ENCODE peak calls at places on chromosome 9, in four cellular contexts. F is GM06990; W is lower lobe of right lung; O is CD8-positive, alpha-beta T cell. Z is an unnamed sample.

GRCh38 chr9:104774132-104774531 is 10.2 kb downstream of the NIPSNAP3B start:
- DNase-seq in W (no peak), F (no peak), O (no peak), Z (no peak)

GRCh38 chr9:78507008-78507407 is 210.1 kb downstream of the PSAT1 start:
- DNase-seq in F (no peak), O (no peak), W (no peak), Z (no peak)

GRCh38 chr9:88777498-88778312 is 213.6 kb upstream of the S1PR3 start:
- DNase-seq in W (no peak), O (no peak), F (peak), Z (no peak)

GRCh38 chr9:136534396-136534795 is 11.5 kb downstream of the NOTCH1 start:
- DNase-seq in O (no peak), F (no peak), W (no peak), Z (no peak)

GRCh38 chr9:136662326-136662655 is 425 bp upstream of the EGFL7 start:
- DNase-seq in O (no peak), W (no peak), F (no peak), Z (no peak)

GRCh38 chr9:132041825-132042224 is 37.8 kb downstream of the MED27 start:
- DNase-seq in O (no peak), W (no peak), F (no peak), Z (no peak)

GRCh38 chr9:101449071-101449721 is 13.6 kb upstream of the ALDOB start:
- DNase-seq in O (peak), W (peak), F (peak), Z (peak)

GRCh38 chr9:10612649-10613398 is at the start of gene PTPRD:
- DNase-seq in W (peak), O (peak), F (peak), Z (no peak)

GRCh38 chr9:81724242-81724889 is 35.0 kb upstream of the TLE1 start:
- DNase-seq in O (no peak), F (no peak), W (no peak), Z (no peak)

GRCh38 chr9:33445389-33445881 is 2.0 kb downstream of the AQP3 start:
- DNase-seq in F (no peak), W (peak), O (peak), Z (no peak)

GRCh38 chr9:36165766-36166149 is 3.4 kb upstream of the CCIN start:
- DNase-seq in F (no peak), O (no peak), W (no peak), Z (no peak)

GRCh38 chr9:35956646-35957045 is 1.3 kb downstream of the OR2S2 start:
- DNase-seq in O (no peak), W (no peak), F (no peak), Z (no peak)

GRCh38 chr9:135440620-135441019 is 39.0 kb upstream of the PPP1R26 start:
- DNase-seq in F (no peak), O (no peak), W (no peak), Z (no peak)

GRCh38 chr9:127895811-127896210 is 3.6 kb downstream of the ST6GALNAC6 start:
- DNase-seq in W (no peak), O (no peak), F (no peak), Z (no peak)

GRCh38 chr9:31840702-31841101 is 543.7 kb upstream of the ACO1 start:
- DNase-seq in O (no peak), W (no peak), F (no peak), Z (no peak)

GRCh38 chr9:75235632-75236031 is 147.3 kb downstream of the OSTF1 start:
- DNase-seq in W (no peak), F (no peak), O (no peak), Z (no peak)

GRCh38 chr9:130310456-130310855 is 44.9 kb downstream of the HMCN2 start:
- DNase-seq in F (no peak), W (no peak), O (no peak), Z (no peak)

GRCh38 chr9:126722252-126722921 is 82.5 kb upstream of the ZBTB43 start:
- DNase-seq in O (peak), W (peak), F (peak), Z (peak)

GRCh38 chr9:116736406-116736805 is 49.3 kb downstream of the TRIM32 start:
- DNase-seq in O (no peak), W (no peak), F (no peak), Z (no peak)

GRCh38 chr9:70559102-70559501 is 144.6 kb upstream of the KLF9 start:
- DNase-seq in O (no peak), W (no peak), F (no peak), Z (no peak)

GRCh38 chr9:8823131-8823895 is 1023.7 kb upstream of the DMAC1 start:
- DNase-seq in F (no peak), O (no peak), W (no peak), Z (no peak)

GRCh38 chr9:10230512-10230911 is 382.3 kb downstream of the PTPRD start:
- DNase-seq in F (no peak), O (no peak), W (no peak), Z (no peak)

GRCh38 chr9:98933890-98934289 is 9.8 kb upstream of the COL15A1 start:
- DNase-seq in F (no peak), W (no peak), O (no peak), Z (no peak)

GRCh38 chr9:95533996-95534680 is 17.4 kb upstream of the PTCH1 start:
- DNase-seq in W (no peak), O (no peak), F (no peak), Z (no peak)

GRCh38 chr9:113281356-113281755 is 5.9 kb downstream of the PRPF4 start:
- DNase-seq in F (no peak), W (no peak), O (no peak), Z (no peak)

GRCh38 chr9:37464426-37465248 is 613 bp downstream of the ZBTB5 start:
- DNase-seq in W (peak), F (no peak), O (peak), Z (peak)

GRCh38 chr9:116493183-116493582 is 193.9 kb upstream of the TRIM32 start:
- DNase-seq in F (no peak), O (no peak), W (no peak), Z (no peak)

GRCh38 chr9:130173462-130173876 is 1.3 kb downstream of the NCS1 start:
- DNase-seq in O (no peak), F (no peak), W (no peak), Z (no peak)

GRCh38 chr9:13485068-13485596 is 205.6 kb upstream of the MPDZ start:
- DNase-seq in F (no peak), W (no peak), O (no peak), Z (no peak)
- TF ChIP-seq CTCF in F (no peak), W (no peak), O (no peak), Z (no peak)

DNA sequence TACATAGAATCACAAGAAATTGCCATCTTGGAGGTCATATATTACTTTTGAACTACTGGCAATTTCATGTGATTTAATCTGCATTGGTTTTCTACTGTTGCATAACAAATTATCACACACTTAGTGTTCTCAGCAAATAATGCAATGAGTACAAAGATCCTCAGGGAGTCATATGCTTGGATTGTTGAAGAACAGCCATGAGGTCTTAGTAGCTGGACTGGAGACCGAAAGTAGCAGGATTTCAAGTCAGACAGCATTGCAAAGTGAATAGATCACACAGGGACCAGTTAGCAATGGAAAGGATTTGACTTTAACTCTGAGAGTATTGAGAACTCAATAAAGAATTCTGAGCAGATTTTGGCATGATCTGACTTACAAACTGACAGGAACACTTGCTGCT is 32.2 kb upstream of the FRMD3 start:
- DNase-seq in O (no peak), F (no peak), W (no peak), Z (no peak)
- TF ChIP-seq CTCF in O (no peak), F (no peak), W (no peak), Z (no peak)

GRCh38 chr9:115340314-115340713 is 222.4 kb upstream of the TNC start:
- DNase-seq in W (no peak), F (no peak), O (no peak), Z (no peak)
- TF ChIP-seq CTCF in W (no peak), F (no peak), O (no peak), Z (no peak)

DNA sequence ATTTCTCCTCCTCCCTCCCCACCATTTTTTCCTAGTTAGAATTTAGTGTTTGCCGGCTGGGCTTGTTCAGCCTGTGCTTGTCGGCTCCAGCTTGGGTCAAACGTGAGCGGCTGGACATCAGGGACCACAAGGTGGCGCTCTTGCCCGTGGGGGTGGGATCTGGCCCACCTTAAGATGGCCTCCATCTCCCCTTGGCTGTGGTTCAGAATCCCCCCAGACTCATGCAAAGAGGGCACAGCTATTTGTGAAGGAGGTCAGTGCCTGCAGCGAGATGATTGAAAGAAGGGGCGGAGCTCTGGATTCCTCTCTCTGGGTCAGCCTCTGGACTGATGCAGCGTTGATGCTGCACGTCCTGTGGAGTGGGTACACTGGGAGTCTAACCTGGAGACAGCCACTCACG is 283.3 kb upstream of the TUT7 start:
- DNase-seq in O (no peak), F (peak), W (no peak), Z (no peak)
- TF ChIP-seq CTCF in O (no peak), F (peak), W (peak), Z (no peak)

GRCh38 chr9:123434619-123435240 is 78.7 kb downstream of the CRB2 start:
- DNase-seq in W (no peak), F (no peak), O (no peak), Z (no peak)
- TF ChIP-seq CTCF in W (no peak), F (no peak), O (no peak), Z (no peak)

GRCh38 chr9:108410161-108410560 is 445.6 kb downstream of the ACTL7B start:
- DNase-seq in F (no peak), O (no peak), W (no peak), Z (no peak)
- TF ChIP-seq CTCF in F (no peak), O (no peak), W (no peak), Z (no peak)

GRCh38 chr9:121328476-121328875 is 41.6 kb downstream of the STOM start:
- DNase-seq in W (no peak), O (no peak), F (no peak), Z (no peak)

GRCh38 chr9:121331549-121331948 is 38.5 kb downstream of the STOM start:
- DNase-seq in W (no peak), F (no peak), O (no peak), Z (no peak)

GRCh38 chr9:121333950-121334773 is 35.9 kb downstream of the STOM start:
- DNase-seq in F (no peak), W (no peak), O (no peak), Z (no peak)

GRCh38 chr9:121328876-121329681 is 41.0 kb downstream of the STOM start:
- DNase-seq in W (no peak), O (no peak), F (no peak), Z (no peak)

GRCh38 chr9:121331992-121332685 is 37.9 kb downstream of the STOM start:
- DNase-seq in O (no peak), W (no peak), F (no peak), Z (no peak)
- TF ChIP-seq CTCF in O (no peak), W (peak), F (no peak), Z (no peak)

GRCh38 chr9:6552033-6552737 is 93.3 kb downstream of the GLDC start:
- DNase-seq in O (no peak), W (no peak), F (no peak), Z (no peak)
- TF ChIP-seq CTCF in O (no peak), W (no peak), F (no peak), Z (no peak)

Z was measured in activated B cell treated with CpG ODN at 0.5 μM for 24 hours.